ENCODE peak calls at places on chromosomes 13 and 19, in seven cellular contexts. C, K, O, R, S, Y and P are unnamed samples.

GRCh38 chr19:2391118-2391725 is 31.2 kb downstream of the TMPRSS9 start:
- DNase-seq in C (peak; percentile 46), K (peak; percentile 56), O (no peak), R (peak; percentile 81), S (peak; percentile 39), Y (peak; percentile 36), P (peak; percentile 55)

GRCh38 chr13:22893149-22893548 is 287.6 kb upstream of the SGCG start:
- DNase-seq in C (no peak), K (no peak), O (no peak), R (no peak), S (no peak), Y (no peak), P (no peak)

GRCh38 chr13:40583738-40584137 is 82.7 kb downstream of the FOXO1 start:
- DNase-seq in C (no peak), K (no peak), O (no peak), R (no peak), S (no peak), Y (no peak), P (no peak)

GRCh38 chr19:56152644-56153043 is 11.6 kb downstream of the ZNF444 start:
- DNase-seq in C (no peak), K (no peak), O (no peak), R (no peak), S (no peak), Y (no peak), P (no peak)

GRCh38 chr13:35926859-35927530 is 204.2 kb downstream of the DCLK1 start:
- DNase-seq in C (no peak), K (no peak), O (no peak), R (no peak), S (no peak), Y (no peak), P (no peak)

GRCh38 chr19:49779731-49780578 is 13.2 kb downstream of the AP2A1 start:
- DNase-seq in C (no peak), K (no peak), O (no peak), R (no peak), S (no peak), Y (no peak), P (no peak)

GRCh38 chr19:38850976-38851621 is 1.3 kb upstream of the HNRNPL start:
- DNase-seq in C (no peak), K (peak; percentile 47), O (no peak), R (no peak), S (no peak), Y (peak; percentile 50), P (peak; percentile 72)

GRCh38 chr19:36160821-36161596 is 8.8 kb upstream of the COX7A1 start:
- DNase-seq in C (no peak), K (no peak), O (no peak), R (no peak), S (no peak), Y (no peak), P (no peak)

GRCh38 chr13:27921961-27922910 is 2.4 kb downstream of the PDX1 start:
- DNase-seq in C (no peak), K (no peak), O (no peak), R (no peak), S (no peak), Y (no peak), P (no peak)

GRCh38 chr19:4714016-4714415 is 9.6 kb downstream of the DPP9 start:
- DNase-seq in C (no peak), K (no peak), O (no peak), R (no peak), S (no peak), Y (no peak), P (no peak)

GRCh38 chr19:13169769-13170168 is 19.6 kb downstream of the IER2 start:
- DNase-seq in C (no peak), K (no peak), O (no peak), R (no peak), S (peak; percentile 89), Y (no peak), P (no peak)

GRCh38 chr19:56837004-56837403 is 3.5 kb downstream of the PEG3 start:
- DNase-seq in C (no peak), K (no peak), O (no peak), R (peak; percentile 12), S (no peak), Y (no peak), P (no peak)

GRCh38 chr19:35442091-35442490 is 6.0 kb upstream of the FFAR2 start:
- DNase-seq in C (no peak), K (no peak), O (no peak), R (no peak), S (no peak), Y (no peak), P (no peak)

GRCh38 chr13:45658586-45659235 is 43.2 kb upstream of the ERICH6B start:
- DNase-seq in C (no peak), K (no peak), O (peak; percentile 8), R (no peak), S (no peak), Y (no peak), P (no peak)

GRCh38 chr13:112245959-112246358 is 130.2 kb upstream of the SPACA7 start:
- DNase-seq in C (no peak), K (no peak), O (no peak), R (no peak), S (no peak), Y (no peak), P (no peak)

GRCh38 chr13:48902421-48902820 is 73.3 kb upstream of the FNDC3A start:
- DNase-seq in C (no peak), K (no peak), O (no peak), R (no peak), S (no peak), Y (no peak), P (no peak)

GRCh38 chr13:92612892-92613291 is 613.7 kb upstream of the GPC6 start:
- DNase-seq in C (no peak), K (no peak), O (no peak), R (no peak), S (no peak), Y (no peak), P (no peak)

GRCh38 chr19:18428837-18429674 is 8.9 kb downstream of the ISYNA1 start:
- DNase-seq in C (peak; percentile 69), K (peak; percentile 90), O (no peak), R (peak; percentile 85), S (peak; percentile 80), Y (peak; percentile 93), P (peak; percentile 92)

GRCh38 chr13:113904411-113904810 is 40.5 kb upstream of the GAS6 start:
- DNase-seq in C (peak; percentile 6), K (peak; percentile 48), O (no peak), R (peak; percentile 16), S (peak; percentile 6), Y (no peak), P (no peak)

GRCh38 chr13:62119739-62120700 is 704.4 kb upstream of the PCDH20 start:
- DNase-seq in C (peak; percentile 4), K (no peak), O (no peak), R (peak; percentile 8), S (peak; percentile 1), Y (no peak), P (no peak)

GRCh38 chr13:69474286-69474685 is 633.3 kb upstream of the ATXN8OS start:
- DNase-seq in C (no peak), K (no peak), O (no peak), R (no peak), S (no peak), Y (no peak), P (no peak)

GRCh38 chr13:36712785-36713184 is 39.0 kb downstream of the SERTM1 start:
- DNase-seq in C (no peak), K (no peak), O (peak; percentile 36), R (no peak), S (no peak), Y (no peak), P (no peak)